ENCODE peak calls at places on chromosomes 12 and 14, in eight cellular contexts. O, V, A, G, P, S, I and Q are unnamed samples.

GRCh38 chr12:107983871-107984480 is 145.1 kb upstream of the WSCD2 start:
- DNase-seq in O (no peak), G (no peak), A (no peak), V (no peak), P (no peak), S (no peak), I (no peak), Q (no peak)

GRCh38 chr14:60095781-60096450 is 4.2 kb downstream of the PCNX4 start:
- DNase-seq in G (no peak), O (no peak), A (no peak), V (no peak), I (no peak), S (no peak), P (no peak), Q (no peak)

GRCh38 chr14:24059841-24060388 is 8.1 kb downstream of the CARMIL3 start:
- DNase-seq in P (no peak), A (no peak), O (no peak), S (no peak), I (no peak), G (no peak), V (no peak), Q (no peak)

GRCh38 chr12:130484221-130484620 is 146.5 kb downstream of the PIWIL1 start:
- DNase-seq in O (no peak), S (no peak), V (no peak), G (no peak), P (no peak), A (no peak), I (no peak), Q (no peak)

GRCh38 chr14:104135121-104135903 is 3.1 kb upstream of the KIF26A start:
- DNase-seq in O (no peak), I (no peak), A (peak; percentile 29), V (peak; percentile 72), S (peak; percentile 4), G (no peak), P (no peak), Q (peak; percentile 57)

GRCh38 chr14:49961270-49962222 is 68.7 kb downstream of the ARF6 start:
- DNase-seq in P (peak; percentile 17), G (no peak), V (no peak), A (no peak), O (no peak), S (no peak), I (no peak), Q (no peak)

GRCh38 chr14:32417956-32418552 is 89.0 kb downstream of the AKAP6 start:
- DNase-seq in V (peak; percentile 55), O (no peak), P (peak; percentile 2), S (no peak), I (no peak), A (peak; percentile 89), G (no peak), Q (no peak)

GRCh38 chr12:19068137-19068536 is 61.4 kb upstream of the PLEKHA5 start:
- DNase-seq in P (no peak), S (no peak), V (no peak), I (no peak), O (no peak), A (no peak), G (no peak), Q (no peak)

GRCh38 chr12:114409796-114410520 is 4.0 kb upstream of the TBX5 start:
- DNase-seq in V (no peak), S (no peak), G (no peak), P (no peak), A (no peak), O (no peak), I (no peak), Q (no peak)

GRCh38 chr12:95740751-95741150 is 49.8 kb downstream of the NTN4 start:
- DNase-seq in O (no peak), V (no peak), S (no peak), G (no peak), A (no peak), I (no peak), P (no peak), Q (no peak)

GRCh38 chr12:4873947-4874346 is 35.8 kb upstream of the KCNA1 start:
- DNase-seq in G (no peak), I (no peak), A (no peak), V (no peak), O (no peak), S (no peak), P (no peak), Q (no peak)

GRCh38 chr12:53992377-53992776 is 7.4 kb downstream of the HOXC10 start:
- DNase-seq in I (no peak), V (no peak), A (no peak), P (no peak), G (no peak), O (no peak), S (no peak), Q (no peak)

GRCh38 chr12:66190519-66191406 is 1.7 kb downstream of the IRAK3 start:
- DNase-seq in A (peak; percentile 31), V (no peak), P (no peak), O (no peak), S (no peak), G (no peak), I (no peak), Q (peak; percentile 70)

GRCh38 chr12:132321321-132322118 is 7.9 kb downstream of the GALNT9 start:
- DNase-seq in S (no peak), A (no peak), G (no peak), V (no peak), P (no peak), I (no peak), O (no peak), Q (no peak)

GRCh38 chr12:46983959-46984833 is 95.2 kb upstream of the PCED1B start:
- DNase-seq in P (peak; percentile 41), O (peak; percentile 56), I (no peak), G (peak; percentile 2), S (peak; percentile 51), V (peak; percentile 76), A (peak; percentile 71), Q (peak; percentile 55)

GRCh38 chr12:123808167-123808566 is 46.1 kb downstream of the DNAH10 start:
- DNase-seq in V (peak; percentile 60), I (no peak), P (peak; percentile 54), A (no peak), O (peak; percentile 6), S (peak; percentile 16), G (no peak), Q (no peak)

GRCh38 chr12:23895792-23896218 is 53.7 kb downstream of the SOX5 start:
- DNase-seq in V (no peak), I (peak; percentile 19), G (no peak), A (peak; percentile 18), O (no peak), P (no peak), S (no peak), Q (no peak)

GRCh38 chr14:64993263-64993662 is 6.6 kb downstream of the FNTB start:
- DNase-seq in A (peak; percentile 30), G (no peak), O (no peak), S (no peak), V (no peak), P (no peak), I (no peak), Q (peak; percentile 75)

GRCh38 chr12:59596232-59597143 is 659 bp downstream of the SLC16A7 start:
- DNase-seq in O (peak; percentile 41), I (no peak), A (peak; percentile 73), S (peak; percentile 16), G (peak; percentile 35), P (no peak), V (peak; percentile 9), Q (peak; percentile 84)

GRCh38 chr12:59595097-59595496 is 732 bp upstream of the SLC16A7 start:
- DNase-seq in S (no peak), I (no peak), V (no peak), P (no peak), O (no peak), A (no peak), G (no peak), Q (peak; percentile 30)

GRCh38 chr12:59600174-59600573 is 4.3 kb downstream of the SLC16A7 start:
- DNase-seq in P (no peak), S (no peak), V (no peak), O (no peak), G (no peak), A (no peak), I (no peak), Q (peak; percentile 54)

GRCh38 chr12:59595557-59596231 is at the start of gene SLC16A7:
- DNase-seq in P (peak; percentile 0), G (peak; percentile 60), A (peak; percentile 88), O (peak; percentile 59), V (peak; percentile 22), I (no peak), S (peak; percentile 39), Q (peak; percentile 91)
- TF ChIP-seq POLR2A in P (no peak), G (no peak), A (peak; percentile 51), O (no peak), V (no peak), I (no peak), S (no peak), Q (no peak)

DNA sequence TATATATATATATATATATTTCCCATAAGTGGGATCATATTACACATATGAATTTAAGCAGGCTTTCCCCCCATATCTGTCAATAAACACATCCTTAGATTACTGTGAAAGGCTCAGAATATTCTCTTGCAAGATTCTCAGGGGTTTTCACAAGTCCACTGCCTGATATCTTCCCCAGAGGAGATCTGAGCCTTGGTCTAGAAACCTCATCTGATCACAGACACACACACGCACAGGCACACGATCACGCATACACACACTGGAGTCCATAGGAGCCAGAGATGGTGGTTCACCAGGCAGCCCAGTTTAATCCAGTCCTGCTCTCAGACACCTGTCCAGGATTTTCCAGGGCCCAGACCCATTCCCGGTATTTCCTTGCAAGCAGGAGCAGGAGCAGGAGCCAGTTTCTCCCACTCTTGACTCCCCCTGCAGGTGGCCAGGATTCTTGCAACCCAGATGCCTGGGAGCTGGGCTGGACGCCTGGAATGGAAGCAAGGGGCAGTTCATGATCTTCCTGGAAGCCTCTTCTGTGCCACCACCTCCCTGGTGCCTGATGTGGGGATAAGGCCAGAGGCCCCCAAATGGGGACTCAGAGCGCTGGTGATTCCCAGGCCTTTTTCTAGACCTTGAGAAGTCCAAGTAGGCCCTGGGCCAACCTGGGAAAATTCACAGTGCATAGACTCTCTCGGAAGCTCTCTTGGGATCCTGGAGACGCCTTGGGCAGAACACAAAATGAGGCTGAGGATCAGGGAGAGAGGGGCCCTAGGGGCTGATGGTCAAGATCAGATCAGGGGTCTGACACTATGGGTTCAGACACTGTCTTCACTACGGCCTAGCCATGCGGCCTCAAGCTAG is 16.5 kb upstream of the KRT78 start:
- DNase-seq in O (peak; percentile 79), I (no peak), A (peak; percentile 75), S (peak; percentile 56), V (peak; percentile 92), G (no peak), P (peak; percentile 72), Q (peak; percentile 56)
- TF ChIP-seq MAX in O (no peak), I (no peak), A (no peak), S (no peak), V (peak; percentile 34), G (no peak), P (no peak), Q (no peak)

GRCh38 chr14:102590667-102591099 is 1.8 kb upstream of the RCOR1 start:
- DNase-seq in S (peak; percentile 84), I (no peak), O (peak; percentile 54), V (peak; percentile 84), P (peak; percentile 74), G (no peak), A (peak; percentile 33), Q (peak; percentile 45)
- H3K4me3 ChIP-seq in S (peak overlapping the region; percentile 93), I (peak overlapping the region; percentile 60), O (peak overlapping the region; percentile 92), V (peak overlapping the region; percentile 85), P (peak overlapping the region; percentile 93), G (peak overlapping the region; percentile 96), A (no peak overlapping the region), Q (peak overlapping the region; percentile 74)

GRCh38 chr14:105433161-105433605 is 13.6 kb downstream of the MTA1 start:
- DNase-seq in A (no peak), P (no peak), S (no peak), I (no peak), G (no peak), V (no peak), O (no peak), Q (no peak)
- TF ChIP-seq POLR2A in A (no peak), P (no peak), S (no peak), I (no peak), G (peak; percentile 48), V (no peak), O (no peak), Q (no peak)